ENCODE peak calls at places on chromosomes 11 and 22, in ten cellular contexts. F is NCI-H1436; D is stimulated activated CD4-positive, alpha-beta T cell treated with anti-CD3 and anti-CD28 coated beads, Interleukin-4, amount 100 ng/mL, for 48 hours; U is NCI-H226; C is CD8-positive, alpha-beta memory T cell; G is retina; S is IMR-90; Q is left ventricle myocardium inferior; J is fibroblast of the aortic adventitia; R is amniotic epithelial cell. X is an unnamed sample.

GRCh38 chr11:16346975-16347374 is 9.4 kb downstream of the SOX6 start:
- DNase-seq in Q (no peak), U (no peak), J (no peak), F (no peak), R (peak; percentile 47), C (no peak), G (no peak), S (peak; percentile 83), D (no peak), X (no peak)

GRCh38 chr11:29458252-29458651 is 558.6 kb downstream of the KCNA4 start:
- DNase-seq in U (no peak), S (no peak), G (no peak), D (no peak), R (no peak), C (no peak), Q (no peak), J (no peak), F (no peak), X (no peak)

GRCh38 chr11:19980957-19981669 is 179.2 kb downstream of the DBX1 start:
- DNase-seq in U (no peak), C (no peak), F (no peak), G (no peak), S (peak; percentile 74), J (peak; percentile 73), R (peak; percentile 94), D (no peak), Q (no peak), X (no peak)

GRCh38 chr11:100637706-100638105 is 49.4 kb upstream of the ARHGAP42 start:
- DNase-seq in F (no peak), J (no peak), C (no peak), Q (no peak), U (no peak), R (no peak), D (no peak), S (no peak), G (no peak), X (no peak)

GRCh38 chr22:28873183-28873964 is 10.0 kb upstream of the ZNRF3 start:
- DNase-seq in F (no peak), R (peak; percentile 34), G (no peak), C (no peak), J (no peak), S (peak; percentile 22), Q (no peak), U (no peak), D (no peak), X (no peak)

GRCh38 chr11:19746081-19746480 is 33.4 kb downstream of the NAV2 start:
- DNase-seq in S (no peak), D (no peak), C (no peak), G (no peak), J (no peak), R (no peak), U (no peak), F (no peak), Q (no peak), X (no peak)

GRCh38 chr11:117819096-117820040 is 5.2 kb downstream of the FXYD2 start:
- DNase-seq in F (peak; percentile 42), G (peak; percentile 84), U (peak; percentile 74), J (peak; percentile 71), Q (peak; percentile 71), R (peak; percentile 62), S (peak; percentile 63), C (no peak), D (no peak), X (peak; percentile 84)

GRCh38 chr11:60634151-60634550 is 65.3 kb upstream of the MS4A8 start:
- DNase-seq in Q (no peak), U (no peak), J (no peak), R (no peak), G (no peak), F (no peak), D (no peak), C (no peak), S (no peak), X (peak; percentile 36)

GRCh38 chr11:36398261-36398953 is 102.3 kb downstream of the PRR5L start:
- DNase-seq in Q (no peak), S (no peak), U (no peak), J (no peak), D (no peak), F (no peak), R (no peak), C (no peak), G (no peak), X (no peak)

GRCh38 chr11:59669611-59670009 is 773 bp upstream of the PATL1 start:
- DNase-seq in S (peak; percentile 49), R (peak; percentile 77), C (no peak), J (peak; percentile 79), G (no peak), Q (peak; percentile 42), D (peak; percentile 12), U (peak; percentile 31), F (no peak), X (no peak)

GRCh38 chr11:15852179-15852578 is 504.2 kb downstream of the SOX6 start:
- DNase-seq in D (no peak), F (no peak), R (no peak), S (peak; percentile 35), C (no peak), Q (no peak), J (peak; percentile 17), U (no peak), G (no peak), X (no peak)

GRCh38 chr11:62400760-62401159 is 18.1 kb upstream of the SCGB1A1 start:
- DNase-seq in D (no peak), Q (peak; percentile 85), S (peak; percentile 74), J (peak; percentile 94), F (no peak), R (peak; percentile 97), U (peak; percentile 95), G (no peak), C (no peak), X (no peak)

GRCh38 chr11:60955566-60955965 is 3.6 kb upstream of the SLC15A3 start:
- DNase-seq in G (no peak), F (peak; percentile 5), Q (no peak), U (no peak), D (no peak), R (no peak), S (no peak), C (no peak), J (no peak), X (no peak)

GRCh38 chr11:68354181-68354872 is 41.9 kb downstream of the LRP5 start:
- DNase-seq in C (no peak), U (peak; percentile 92), G (no peak), R (peak; percentile 94), S (peak; percentile 89), F (no peak), D (no peak), J (peak; percentile 97), Q (peak; percentile 87), X (no peak)

GRCh38 chr11:76279651-76280050 is 73.3 kb upstream of the WNT11 start:
- DNase-seq in U (no peak), J (no peak), G (no peak), F (no peak), Q (no peak), C (no peak), R (no peak), S (no peak), D (no peak), X (no peak)

GRCh38 chr22:29184886-29185575 is 20.7 kb upstream of the EMID1 start:
- DNase-seq in J (no peak), G (no peak), Q (no peak), F (no peak), S (no peak), U (no peak), C (no peak), D (no peak), R (no peak), X (no peak)

GRCh38 chr11:4187055-4187988 is 92.7 kb downstream of the RRM1 start:
- DNase-seq in R (peak; percentile 65), S (peak; percentile 70), U (peak; percentile 71), D (peak; percentile 87), Q (peak; percentile 93), J (peak; percentile 87), C (peak; percentile 76), F (peak; percentile 69), G (peak; percentile 97), X (peak; percentile 72)

GRCh38 chr11:132405728-132406127 is 1035.3 kb downstream of the NTM start:
- DNase-seq in G (no peak), S (no peak), U (no peak), D (no peak), F (no peak), R (no peak), C (no peak), J (no peak), Q (no peak), X (peak; percentile 20)

GRCh38 chr11:15972838-15973237 is 383.5 kb downstream of the SOX6 start:
- DNase-seq in J (no peak), D (no peak), S (no peak), Q (no peak), R (no peak), C (no peak), G (no peak), F (no peak), U (no peak), X (no peak)

GRCh38 chr11:86523738-86524602 is 148.4 kb downstream of the ME3 start:
- DNase-seq in U (peak; percentile 96), C (no peak), D (no peak), Q (no peak), S (peak; percentile 99), F (no peak), R (peak; percentile 97), G (no peak), J (peak; percentile 94), X (no peak)

GRCh38 chr22:24325105-24325757 is 54.6 kb downstream of the SPECC1L start:
- DNase-seq in R (peak; percentile 92), U (no peak), G (peak; percentile 3), J (peak; percentile 94), D (no peak), S (peak; percentile 92), F (peak; percentile 8), C (no peak), Q (no peak), X (peak; percentile 9)

GRCh38 chr11:80593981-80594380 is 1153.2 kb upstream of the TENM4 start:
- DNase-seq in D (no peak), F (no peak), U (peak; percentile 90), S (peak; percentile 44), J (peak; percentile 83), G (no peak), R (peak; percentile 82), C (no peak), Q (no peak), X (no peak)

GRCh38 chr22:47065756-47066615 is 303.5 kb downstream of the TBC1D22A start:
- DNase-seq in C (no peak), J (peak; percentile 39), S (peak; percentile 46), R (peak; percentile 77), G (no peak), D (no peak), U (no peak), F (no peak), Q (peak; percentile 11), X (no peak)

GRCh38 chr11:67056640-67057409 is at the start of gene RHOD:
- DNase-seq in R (no peak), D (no peak), S (no peak), U (peak; percentile 54), Q (peak; percentile 54), J (no peak), C (no peak), F (no peak), G (no peak), X (no peak)

GRCh38 chr11:71221201-71221600 is 31.2 kb downstream of the SHANK2 start:
- DNase-seq in G (no peak), S (no peak), J (no peak), D (no peak), F (no peak), Q (no peak), U (no peak), R (no peak), C (no peak), X (no peak)

GRCh38 chr11:70519117-70519516 is 120.8 kb downstream of the CTTN start:
- DNase-seq in Q (no peak), D (no peak), G (no peak), U (no peak), S (no peak), C (no peak), J (no peak), F (no peak), R (no peak), X (no peak)

GRCh38 chr11:84714316-84714780 is 912.8 kb downstream of the DLG2 start:
- DNase-seq in R (peak; percentile 1), U (peak; percentile 1), J (peak; percentile 13), G (peak; percentile 55), S (peak; percentile 6), C (no peak), F (peak; percentile 49), Q (peak; percentile 29), D (no peak), X (peak; percentile 66)

GRCh38 chr11:103202048-103202651 is 92.9 kb downstream of the DYNC2H1 start:
- DNase-seq in J (peak; percentile 68), U (no peak), G (peak; percentile 9), F (no peak), C (no peak), S (peak; percentile 63), Q (no peak), R (peak; percentile 50), D (no peak), X (peak; percentile 1)